ENCODE peak calls at places on chromosomes 16 and 17, in five cellular contexts. One of them, this sample, is unnamed.

GRCh38 chr16:57023541-57024249 is 34.3 kb downstream of the NLRC5 start:
- DNase-seq in CD8-positive, alpha-beta T cell: peak; percentile 89
- DNase-seq in heart left ventricle: no peak
- DNase-seq in lung: no peak
- DNase-seq in PC-3: no peak
- DNase-seq in this sample: no peak

GRCh38 chr17:58936295-58936694 is 170.4 kb downstream of the TRIM37 start:
- DNase-seq in heart left ventricle: no peak
- DNase-seq in CD8-positive, alpha-beta T cell: no peak
- DNase-seq in PC-3: no peak
- DNase-seq in lung: no peak
- DNase-seq in this sample: no peak

GRCh38 chr16:17404903-17405691 is 65.7 kb downstream of the XYLT1 start:
- DNase-seq in heart left ventricle: peak; percentile 65
- DNase-seq in CD8-positive, alpha-beta T cell: no peak
- DNase-seq in lung: peak; percentile 30
- DNase-seq in PC-3: no peak
- DNase-seq in this sample: no peak

GRCh38 chr17:7440113-7440822 is 956 bp downstream of the FGF11 start:
- DNase-seq in lung: no peak
- DNase-seq in CD8-positive, alpha-beta T cell: peak; percentile 40
- DNase-seq in PC-3: peak; percentile 28
- DNase-seq in heart left ventricle: peak; percentile 72
- DNase-seq in this sample: no peak

GRCh38 chr16:85080923-85081498 is 31.3 kb downstream of the CIBAR2 start:
- DNase-seq in lung: no peak
- DNase-seq in heart left ventricle: no peak
- DNase-seq in CD8-positive, alpha-beta T cell: no peak
- DNase-seq in PC-3: no peak
- DNase-seq in this sample: no peak

GRCh38 chr16:57530104-57530522 is 6.3 kb downstream of the CCDC102A start:
- DNase-seq in lung: no peak
- DNase-seq in heart left ventricle: peak; percentile 60
- DNase-seq in CD8-positive, alpha-beta T cell: peak; percentile 81
- DNase-seq in PC-3: peak; percentile 59
- DNase-seq in this sample: peak; percentile 56

GRCh38 chr17:17056167-17056562 is 13.9 kb downstream of the MPRIP start:
- DNase-seq in PC-3: no peak
- DNase-seq in heart left ventricle: peak; percentile 27
- DNase-seq in CD8-positive, alpha-beta T cell: no peak
- DNase-seq in lung: no peak
- DNase-seq in this sample: no peak

GRCh38 chr17:9538626-9539025 is 37.0 kb downstream of the STX8 start:
- DNase-seq in lung: no peak
- DNase-seq in heart left ventricle: no peak
- DNase-seq in CD8-positive, alpha-beta T cell: no peak
- DNase-seq in PC-3: no peak
- DNase-seq in this sample: no peak

GRCh38 chr17:7241783-7242716 is at the start of gene GABARAP:
- DNase-seq in CD8-positive, alpha-beta T cell: peak; percentile 90
- DNase-seq in heart left ventricle: peak; percentile 94
- DNase-seq in PC-3: peak; percentile 80
- DNase-seq in lung: peak; percentile 96
- DNase-seq in this sample: peak; percentile 89

GRCh38 chr17:19482571-19482970 is 51.1 kb upstream of the SLC47A1 start:
- DNase-seq in CD8-positive, alpha-beta T cell: no peak
- DNase-seq in heart left ventricle: no peak
- DNase-seq in lung: no peak
- DNase-seq in PC-3: peak; percentile 63
- DNase-seq in this sample: no peak

GRCh38 chr16:64826374-64826773 is 295.5 kb downstream of the CDH11 start:
- DNase-seq in lung: no peak
- DNase-seq in PC-3: no peak
- DNase-seq in CD8-positive, alpha-beta T cell: no peak
- DNase-seq in heart left ventricle: no peak
- DNase-seq in this sample: no peak

GRCh38 chr16:53159781-53160436 is 105.1 kb downstream of the CHD9 start:
- DNase-seq in CD8-positive, alpha-beta T cell: no peak
- DNase-seq in PC-3: peak; percentile 52
- DNase-seq in heart left ventricle: no peak
- DNase-seq in lung: no peak
- DNase-seq in this sample: peak; percentile 37

GRCh38 chr17:17028059-17028877 is 14.0 kb upstream of the MPRIP start:
- DNase-seq in lung: peak; percentile 90
- DNase-seq in CD8-positive, alpha-beta T cell: no peak
- DNase-seq in PC-3: peak; percentile 100
- DNase-seq in heart left ventricle: peak; percentile 86
- DNase-seq in this sample: no peak

GRCh38 chr17:82592751-82593589 is 55.3 kb downstream of the WDR45B start:
- DNase-seq in lung: peak; percentile 72
- DNase-seq in PC-3: peak; percentile 83
- DNase-seq in heart left ventricle: peak; percentile 78
- DNase-seq in CD8-positive, alpha-beta T cell: peak; percentile 77
- DNase-seq in this sample: peak; percentile 88

GRCh38 chr17:17391575-17392370 is 85.0 kb upstream of the MED9 start:
- DNase-seq in lung: no peak
- DNase-seq in heart left ventricle: no peak
- DNase-seq in CD8-positive, alpha-beta T cell: peak; percentile 79
- DNase-seq in PC-3: peak; percentile 32
- DNase-seq in this sample: peak; percentile 90

GRCh38 chr17:64781013-64781392 is 118.9 kb upstream of the SMURF2 start:
- DNase-seq in heart left ventricle: no peak
- DNase-seq in PC-3: no peak
- DNase-seq in CD8-positive, alpha-beta T cell: no peak
- DNase-seq in lung: no peak
- DNase-seq in this sample: no peak

GRCh38 chr16:23131841-23132576 is 17.2 kb downstream of the USP31 start:
- DNase-seq in CD8-positive, alpha-beta T cell: no peak
- DNase-seq in PC-3: no peak
- DNase-seq in heart left ventricle: no peak
- DNase-seq in lung: no peak
- DNase-seq in this sample: no peak

GRCh38 chr16:84056933-84057332 is 14.3 kb upstream of the SLC38A8 start:
- DNase-seq in heart left ventricle: peak; percentile 58
- DNase-seq in PC-3: no peak
- DNase-seq in CD8-positive, alpha-beta T cell: no peak
- DNase-seq in lung: no peak
- DNase-seq in this sample: no peak

GRCh38 chr17:6052926-6053325 is 17.3 kb upstream of the WSCD1 start:
- DNase-seq in heart left ventricle: no peak
- DNase-seq in lung: no peak
- DNase-seq in CD8-positive, alpha-beta T cell: no peak
- DNase-seq in PC-3: peak; percentile 44
- DNase-seq in this sample: no peak

GRCh38 chr17:10077561-10078299 is 120.7 kb downstream of the GAS7 start:
- DNase-seq in CD8-positive, alpha-beta T cell: no peak
- DNase-seq in PC-3: no peak
- DNase-seq in heart left ventricle: no peak
- DNase-seq in lung: no peak
- DNase-seq in this sample: no peak

GRCh38 chr16:24070851-24071250 is 185.3 kb upstream of the CACNG3 start:
- DNase-seq in PC-3: peak; percentile 42
- DNase-seq in lung: no peak
- DNase-seq in heart left ventricle: no peak
- DNase-seq in CD8-positive, alpha-beta T cell: no peak
- DNase-seq in this sample: peak; percentile 43

GRCh38 chr17:10025976-10026785 is 121.1 kb upstream of the RCVRN start:
- DNase-seq in lung: no peak
- DNase-seq in heart left ventricle: no peak
- DNase-seq in PC-3: no peak
- DNase-seq in CD8-positive, alpha-beta T cell: no peak
- DNase-seq in this sample: no peak

GRCh38 chr17:75338335-75338734 is 49.1 kb upstream of the SLC25A19 start:
- DNase-seq in heart left ventricle: no peak
- DNase-seq in PC-3: no peak
- DNase-seq in CD8-positive, alpha-beta T cell: no peak
- DNase-seq in lung: no peak
- DNase-seq in this sample: peak; percentile 59

GRCh38 chr16:3045758-3046505 is 429 bp upstream of the MMP25 start:
- DNase-seq in heart left ventricle: no peak
- DNase-seq in PC-3: no peak
- DNase-seq in lung: no peak
- DNase-seq in CD8-positive, alpha-beta T cell: no peak
- DNase-seq in this sample: no peak

GRCh38 chr16:53156516-53156915 is 101.7 kb downstream of the CHD9 start:
- DNase-seq in PC-3: no peak
- DNase-seq in CD8-positive, alpha-beta T cell: no peak
- DNase-seq in lung: no peak
- DNase-seq in heart left ventricle: no peak
- DNase-seq in this sample: no peak

GRCh38 chr17:65941500-65941899 is 250.4 kb downstream of the CEP112 start:
- DNase-seq in heart left ventricle: no peak
- DNase-seq in lung: no peak
- DNase-seq in PC-3: peak; percentile 27
- DNase-seq in CD8-positive, alpha-beta T cell: no peak
- DNase-seq in this sample: no peak

GRCh38 chr17:80827646-80828643 is 163.7 kb upstream of the CHMP6 start:
- DNase-seq in heart left ventricle: no peak
- DNase-seq in PC-3: no peak
- DNase-seq in lung: no peak
- DNase-seq in CD8-positive, alpha-beta T cell: no peak
- DNase-seq in this sample: no peak
- H3K27ac ChIP-seq in heart left ventricle: no peak overlapping the region
- H3K27ac ChIP-seq in PC-3: peak overlapping the region; percentile 96
- H3K27ac ChIP-seq in lung: peak overlapping the region; percentile 6
- H3K27ac ChIP-seq in CD8-positive, alpha-beta T cell: no peak overlapping the region
- H3K27ac ChIP-seq in this sample: peak overlapping the region; percentile 4

GRCh38 chr16:70698901-70699300 is 13.0 kb upstream of the MTSS2 start:
- DNase-seq in lung: no peak
- DNase-seq in PC-3: no peak
- DNase-seq in CD8-positive, alpha-beta T cell: no peak
- DNase-seq in heart left ventricle: no peak
- DNase-seq in this sample: no peak

GRCh38 chr16:70696952-70697600 is 11.2 kb upstream of the MTSS2 start:
- DNase-seq in CD8-positive, alpha-beta T cell: peak; percentile 67
- DNase-seq in lung: peak; percentile 64
- DNase-seq in heart left ventricle: no peak
- DNase-seq in PC-3: peak; percentile 67
- DNase-seq in this sample: peak; percentile 19

GRCh38 chr16:70699696-70700095 is 13.8 kb upstream of the MTSS2 start:
- DNase-seq in lung: no peak
- DNase-seq in heart left ventricle: no peak
- DNase-seq in CD8-positive, alpha-beta T cell: no peak
- DNase-seq in PC-3: no peak
- DNase-seq in this sample: no peak

GRCh38 chr16:70696368-70696767 is 10.5 kb upstream of the MTSS2 start:
- DNase-seq in PC-3: no peak
- DNase-seq in heart left ventricle: no peak
- DNase-seq in lung: no peak
- DNase-seq in CD8-positive, alpha-beta T cell: no peak
- DNase-seq in this sample: no peak

GRCh38 chr16:70697601-70698170 is 11.8 kb upstream of the MTSS2 start:
- DNase-seq in lung: no peak
- DNase-seq in PC-3: no peak
- DNase-seq in CD8-positive, alpha-beta T cell: no peak
- DNase-seq in heart left ventricle: no peak
- DNase-seq in this sample: no peak
- H3K27ac ChIP-seq in lung: peak overlapping the region; percentile 71
- H3K27ac ChIP-seq in PC-3: peak overlapping the region; percentile 49
- H3K27ac ChIP-seq in CD8-positive, alpha-beta T cell: peak overlapping the region; percentile 54
- H3K27ac ChIP-seq in heart left ventricle: no peak overlapping the region
- H3K27ac ChIP-seq in this sample: no peak overlapping the region

DNA sequence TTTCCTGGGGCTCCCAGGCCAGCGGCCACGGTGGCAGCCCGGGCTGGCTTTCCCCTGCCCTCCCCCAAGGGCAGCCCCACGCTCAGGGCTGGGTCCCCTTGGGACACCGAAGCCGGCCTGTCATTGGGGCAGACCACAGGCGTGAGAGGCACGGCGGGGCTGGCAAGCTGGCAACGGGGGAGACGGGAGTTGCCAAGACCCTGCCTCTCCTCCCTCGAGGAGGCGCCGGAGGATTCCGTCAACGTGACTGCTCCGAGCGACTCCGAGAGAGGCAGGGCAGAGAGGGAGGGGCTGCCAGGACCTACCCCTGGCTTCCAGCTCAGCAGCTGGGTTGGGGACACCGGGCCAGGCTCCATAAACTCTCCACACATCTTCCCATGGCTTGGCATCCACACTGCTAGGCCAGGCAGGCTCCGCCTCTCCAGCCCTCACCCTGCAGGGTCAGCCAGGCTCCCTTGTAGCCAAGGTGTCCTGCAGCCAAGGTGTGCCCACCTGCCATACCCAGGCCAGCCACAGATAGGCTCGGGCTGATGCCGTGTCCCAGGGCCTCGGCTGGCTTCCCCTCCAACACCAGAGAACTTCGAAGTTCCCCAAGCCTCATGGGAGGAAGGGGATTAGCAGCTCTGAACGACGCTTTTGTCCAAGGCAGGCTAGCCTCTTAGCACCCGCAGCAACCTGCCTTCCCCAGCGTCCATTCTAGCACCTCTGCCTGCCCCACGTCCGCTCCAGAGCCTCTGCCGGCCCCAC is 25.5 kb downstream of the TIMM22 start:
- DNase-seq in lung: no peak
- DNase-seq in CD8-positive, alpha-beta T cell: no peak
- DNase-seq in PC-3: no peak
- DNase-seq in heart left ventricle: peak; percentile 89
- DNase-seq in this sample: no peak
- H3K27ac ChIP-seq in lung: peak overlapping the region; percentile 7
- H3K27ac ChIP-seq in CD8-positive, alpha-beta T cell: no peak overlapping the region
- H3K27ac ChIP-seq in PC-3: no peak overlapping the region
- H3K27ac ChIP-seq in heart left ventricle: peak overlapping the region; percentile 23
- H3K27ac ChIP-seq in this sample: no peak overlapping the region

DNA sequence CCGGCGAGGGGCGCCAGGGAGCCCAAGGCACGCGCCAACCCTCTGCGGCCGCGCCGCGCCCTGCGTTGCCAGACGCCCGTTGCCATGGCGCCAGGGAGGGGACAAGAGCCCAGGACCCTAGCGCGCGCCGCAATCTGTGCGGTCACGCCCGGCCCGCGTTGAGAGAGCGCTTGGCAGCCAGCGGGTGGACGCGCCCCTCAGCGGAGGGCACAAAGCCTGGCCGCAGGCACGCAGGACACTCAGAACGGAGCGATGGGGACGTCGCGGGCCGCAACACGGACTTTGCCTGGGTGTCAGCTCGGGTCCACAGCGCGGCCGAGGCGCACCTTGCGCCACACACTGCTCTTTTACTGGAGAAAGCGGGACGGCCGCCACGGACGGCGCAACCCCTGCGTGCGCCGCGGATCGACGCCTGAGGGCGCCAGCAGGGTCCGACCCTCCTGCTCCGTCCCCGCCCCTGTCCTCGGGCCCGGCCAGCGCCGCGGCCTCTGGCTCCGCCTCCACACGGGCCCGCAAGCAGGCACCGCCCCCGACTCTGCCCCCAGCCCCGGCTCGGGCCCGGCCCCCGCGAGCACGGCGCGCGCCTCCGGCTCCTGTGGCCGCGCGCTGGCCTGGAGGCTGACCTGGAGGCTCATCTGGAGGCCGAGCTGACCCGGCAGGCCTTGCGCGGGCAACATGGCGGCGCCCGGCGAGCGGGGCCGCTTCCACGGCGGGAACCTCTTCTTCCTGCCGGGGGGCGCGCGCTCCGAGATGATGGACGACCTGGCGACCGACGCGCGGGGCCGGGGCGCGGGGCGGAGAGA is at the start of gene GFER:
- DNase-seq in CD8-positive, alpha-beta T cell: peak; percentile 55
- DNase-seq in lung: peak; percentile 89
- DNase-seq in heart left ventricle: peak; percentile 92
- DNase-seq in PC-3: peak; percentile 86
- DNase-seq in this sample: peak; percentile 65
- H3K27ac ChIP-seq in CD8-positive, alpha-beta T cell: peak within 1 kb of the TSS; percentile 48
- H3K27ac ChIP-seq in lung: peak within 1 kb of the TSS; percentile 94
- H3K27ac ChIP-seq in heart left ventricle: peak within 1 kb of the TSS; percentile 25
- H3K27ac ChIP-seq in PC-3: no peak within 1 kb of the TSS
- H3K27ac ChIP-seq in this sample: peak within 1 kb of the TSS; percentile 75

GRCh38 chr16:66741131-66741900 is 10.1 kb downstream of the DYNC1LI2 start:
- DNase-seq in heart left ventricle: peak; percentile 94
- DNase-seq in lung: peak; percentile 91
- DNase-seq in CD8-positive, alpha-beta T cell: no peak
- DNase-seq in PC-3: peak; percentile 74
- DNase-seq in this sample: no peak
- H3K27ac ChIP-seq in heart left ventricle: peak overlapping the region; percentile 63
- H3K27ac ChIP-seq in lung: peak overlapping the region; percentile 79
- H3K27ac ChIP-seq in CD8-positive, alpha-beta T cell: no peak overlapping the region
- H3K27ac ChIP-seq in PC-3: peak overlapping the region; percentile 48
- H3K27ac ChIP-seq in this sample: no peak overlapping the region

This sample was measured in DND-41.